ENCODE peak calls at places on chromosomes 1 and 21, in five cellular contexts. One of them, this sample, is unnamed.

GRCh38 chr1:94250341-94250740 is 13.0 kb upstream of the ARHGAP29 start:
- DNase-seq in nephron progenitor cell: no peak
- DNase-seq in cardiac muscle cell: no peak
- DNase-seq in coronary artery: no peak
- DNase-seq in A549: no peak
- DNase-seq in this sample: no peak

GRCh38 chr1:230125633-230126528 is 58.8 kb downstream of the GALNT2 start:
- DNase-seq in nephron progenitor cell: no peak
- DNase-seq in cardiac muscle cell: peak
- DNase-seq in coronary artery: no peak
- DNase-seq in A549: no peak
- DNase-seq in this sample: peak

GRCh38 chr1:218705911-218706893 is 361.1 kb downstream of the TGFB2 start:
- DNase-seq in nephron progenitor cell: no peak
- DNase-seq in cardiac muscle cell: peak
- DNase-seq in coronary artery: no peak
- DNase-seq in A549: peak
- DNase-seq in this sample: peak

GRCh38 chr1:199273837-199274379 is 635.1 kb downstream of the PTPRC start:
- DNase-seq in nephron progenitor cell: no peak
- DNase-seq in cardiac muscle cell: peak
- DNase-seq in coronary artery: no peak
- DNase-seq in A549: no peak
- DNase-seq in this sample: peak

GRCh38 chr1:30063621-30064280 is 659.6 kb downstream of the MATN1 start:
- DNase-seq in nephron progenitor cell: no peak
- DNase-seq in cardiac muscle cell: no peak
- DNase-seq in coronary artery: no peak
- DNase-seq in A549: no peak
- DNase-seq in this sample: no peak

GRCh38 chr1:186974774-186975181 is 146.0 kb downstream of the PLA2G4A start:
- DNase-seq in nephron progenitor cell: no peak
- DNase-seq in cardiac muscle cell: peak
- DNase-seq in coronary artery: no peak
- DNase-seq in A549: peak
- DNase-seq in this sample: peak

GRCh38 chr1:170357750-170358149 is 174.2 kb upstream of the GORAB start:
- DNase-seq in nephron progenitor cell: no peak
- DNase-seq in cardiac muscle cell: no peak
- DNase-seq in coronary artery: no peak
- DNase-seq in A549: no peak
- DNase-seq in this sample: no peak

GRCh38 chr1:38127432-38127831 is 80.8 kb upstream of the POU3F1 start:
- DNase-seq in nephron progenitor cell: no peak
- DNase-seq in cardiac muscle cell: peak
- DNase-seq in coronary artery: no peak
- DNase-seq in A549: no peak
- DNase-seq in this sample: peak

GRCh38 chr1:85822696-85823095 is 114.5 kb upstream of the ZNHIT6 start:
- DNase-seq in nephron progenitor cell: no peak
- DNase-seq in cardiac muscle cell: peak
- DNase-seq in coronary artery: no peak
- DNase-seq in A549: no peak
- DNase-seq in this sample: peak

GRCh38 chr1:220880726-220881506 is 1.7 kb downstream of the HLX start:
- DNase-seq in nephron progenitor cell: peak
- DNase-seq in cardiac muscle cell: peak
- DNase-seq in coronary artery: no peak
- DNase-seq in A549: no peak
- DNase-seq in this sample: peak

GRCh38 chr1:74579425-74579824 is 67.0 kb upstream of the LRRC53 start:
- DNase-seq in nephron progenitor cell: no peak
- DNase-seq in cardiac muscle cell: no peak
- DNase-seq in coronary artery: no peak
- DNase-seq in A549: no peak
- DNase-seq in this sample: no peak

GRCh38 chr1:84479998-84480397 is 932 bp downstream of the RPF1 start:
- DNase-seq in nephron progenitor cell: no peak
- DNase-seq in cardiac muscle cell: no peak
- DNase-seq in coronary artery: no peak
- DNase-seq in A549: peak
- DNase-seq in this sample: no peak

GRCh38 chr1:1630191-1630964 is 1.6 kb upstream of the MMP23B start:
- DNase-seq in nephron progenitor cell: peak
- DNase-seq in cardiac muscle cell: peak
- DNase-seq in coronary artery: peak
- DNase-seq in A549: no peak
- DNase-seq in this sample: peak

GRCh38 chr1:235954306-235955283 is 87.9 kb upstream of the LYST start:
- DNase-seq in nephron progenitor cell: peak
- DNase-seq in cardiac muscle cell: no peak
- DNase-seq in coronary artery: no peak
- DNase-seq in A549: no peak
- DNase-seq in this sample: no peak

GRCh38 chr1:25624155-25624554 is 7.6 kb downstream of the MAN1C1 start:
- DNase-seq in nephron progenitor cell: no peak
- DNase-seq in cardiac muscle cell: no peak
- DNase-seq in coronary artery: no peak
- DNase-seq in A549: no peak
- DNase-seq in this sample: no peak

GRCh38 chr1:160606611-160607010 is 27.3 kb upstream of the CD84 start:
- DNase-seq in nephron progenitor cell: no peak
- DNase-seq in cardiac muscle cell: no peak
- DNase-seq in coronary artery: no peak
- DNase-seq in A549: no peak
- DNase-seq in this sample: no peak

GRCh38 chr1:206898089-206898908 is 1.1 kb downstream of the IL24 start:
- DNase-seq in nephron progenitor cell: no peak
- DNase-seq in cardiac muscle cell: peak
- DNase-seq in coronary artery: no peak
- DNase-seq in A549: no peak
- DNase-seq in this sample: peak

GRCh38 chr1:151680391-151680790 is 36.2 kb downstream of the CELF3 start:
- DNase-seq in nephron progenitor cell: no peak
- DNase-seq in cardiac muscle cell: peak
- DNase-seq in coronary artery: no peak
- DNase-seq in A549: peak
- DNase-seq in this sample: peak

GRCh38 chr21:16086121-16086520 is 356.3 kb downstream of the USP25 start:
- DNase-seq in nephron progenitor cell: no peak
- DNase-seq in cardiac muscle cell: no peak
- DNase-seq in coronary artery: no peak
- DNase-seq in A549: no peak
- DNase-seq in this sample: no peak

GRCh38 chr1:178354816-178355215 is 141.9 kb downstream of the CLEC20A start:
- DNase-seq in nephron progenitor cell: no peak
- DNase-seq in cardiac muscle cell: no peak
- DNase-seq in coronary artery: no peak
- DNase-seq in A549: no peak
- DNase-seq in this sample: no peak

GRCh38 chr21:34743831-34744230 is 75.0 kb downstream of the CLIC6 start:
- DNase-seq in nephron progenitor cell: no peak
- DNase-seq in cardiac muscle cell: peak
- DNase-seq in coronary artery: peak
- DNase-seq in A549: no peak
- DNase-seq in this sample: peak

GRCh38 chr1:1435094-1435903 is at the start of gene VWA1:
- DNase-seq in nephron progenitor cell: peak
- DNase-seq in cardiac muscle cell: peak
- DNase-seq in coronary artery: no peak
- DNase-seq in A549: no peak
- DNase-seq in this sample: peak

GRCh38 chr1:231527586-231528174 is 789 bp upstream of the TSNAX start:
- DNase-seq in nephron progenitor cell: no peak
- DNase-seq in cardiac muscle cell: no peak
- DNase-seq in coronary artery: no peak
- DNase-seq in A549: no peak
- DNase-seq in this sample: no peak

GRCh38 chr1:244154882-244155531 is 103.9 kb downstream of the ZBTB18 start:
- DNase-seq in nephron progenitor cell: no peak
- DNase-seq in cardiac muscle cell: no peak
- DNase-seq in coronary artery: no peak
- DNase-seq in A549: no peak
- DNase-seq in this sample: no peak

GRCh38 chr1:164588388-164589341 is 29.7 kb downstream of the PBX1 start:
- DNase-seq in nephron progenitor cell: peak
- DNase-seq in cardiac muscle cell: peak
- DNase-seq in coronary artery: peak
- DNase-seq in A549: no peak
- DNase-seq in this sample: peak

GRCh38 chr1:161287482-161288054 is 22.2 kb downstream of the MPZ start:
- DNase-seq in nephron progenitor cell: no peak
- DNase-seq in cardiac muscle cell: no peak
- DNase-seq in coronary artery: no peak
- DNase-seq in A549: no peak
- DNase-seq in this sample: no peak

GRCh38 chr1:100463809-100464424 is 74.0 kb upstream of the GPR88 start:
- DNase-seq in nephron progenitor cell: peak
- DNase-seq in cardiac muscle cell: peak
- DNase-seq in coronary artery: no peak
- DNase-seq in A549: peak
- DNase-seq in this sample: peak

GRCh38 chr1:201721131-201722049 is 107.6 kb upstream of the IPO9 start:
- DNase-seq in nephron progenitor cell: no peak
- DNase-seq in cardiac muscle cell: peak
- DNase-seq in coronary artery: no peak
- DNase-seq in A549: no peak
- DNase-seq in this sample: peak

GRCh38 chr1:41998250-41998649 is 79.5 kb upstream of the HIVEP3 start:
- DNase-seq in nephron progenitor cell: no peak
- DNase-seq in cardiac muscle cell: no peak
- DNase-seq in coronary artery: no peak
- DNase-seq in A549: no peak
- DNase-seq in this sample: no peak

DNA sequence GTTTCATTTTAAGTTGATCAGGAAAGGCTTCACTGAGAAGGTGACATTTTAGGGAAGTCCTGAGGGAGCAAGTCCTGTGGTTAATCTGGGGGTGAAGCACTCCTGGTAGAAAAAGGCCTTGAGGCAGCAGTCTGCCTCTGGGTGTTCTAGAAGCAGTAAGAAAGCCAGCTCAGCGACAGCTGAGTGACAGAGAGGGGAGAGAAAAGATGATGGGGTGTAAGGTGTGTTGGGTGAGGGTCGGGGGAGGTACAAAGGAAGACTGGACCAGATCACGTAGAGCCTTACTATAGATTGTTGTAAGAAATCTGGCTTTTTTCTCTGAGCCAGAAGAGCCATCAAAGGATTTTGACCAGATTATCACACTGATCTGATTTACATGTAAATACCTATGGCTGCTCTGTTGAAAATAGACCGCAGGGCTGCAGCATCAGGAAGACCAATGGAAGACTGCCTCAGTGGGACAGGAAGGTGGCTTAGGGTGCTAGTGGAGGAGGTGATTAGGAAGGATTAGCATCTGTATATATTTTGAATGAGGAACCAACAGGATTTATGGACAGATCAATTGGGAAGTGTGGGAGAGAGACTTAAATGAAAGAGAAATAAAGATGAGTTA is 131.2 kb downstream of the CDC7 start:
- DNase-seq in nephron progenitor cell: no peak
- DNase-seq in cardiac muscle cell: no peak
- DNase-seq in coronary artery: no peak
- DNase-seq in A549: no peak
- DNase-seq in this sample: no peak
- TF ChIP-seq CTCF in nephron progenitor cell: no peak
- TF ChIP-seq CTCF in cardiac muscle cell: no peak
- TF ChIP-seq CTCF in coronary artery: no peak
- TF ChIP-seq CTCF in A549: no peak
- TF ChIP-seq CTCF in this sample: no peak

GRCh38 chr1:17068789-17069188 is 15.0 kb upstream of the SDHB start:
- DNase-seq in nephron progenitor cell: no peak
- DNase-seq in cardiac muscle cell: no peak
- DNase-seq in coronary artery: no peak
- DNase-seq in A549: no peak
- DNase-seq in this sample: no peak

GRCh38 chr1:17067465-17068245 is 13.8 kb upstream of the SDHB start:
- DNase-seq in nephron progenitor cell: no peak
- DNase-seq in cardiac muscle cell: no peak
- DNase-seq in coronary artery: no peak
- DNase-seq in A549: no peak
- DNase-seq in this sample: no peak

GRCh38 chr1:17066530-17067426 is 12.9 kb upstream of the SDHB start:
- DNase-seq in nephron progenitor cell: no peak
- DNase-seq in cardiac muscle cell: no peak
- DNase-seq in coronary artery: no peak
- DNase-seq in A549: no peak
- DNase-seq in this sample: no peak

GRCh38 chr1:17069452-17070162 is 15.8 kb upstream of the SDHB start:
- DNase-seq in nephron progenitor cell: no peak
- DNase-seq in cardiac muscle cell: no peak
- DNase-seq in coronary artery: no peak
- DNase-seq in A549: no peak
- DNase-seq in this sample: no peak

GRCh38 chr1:17065667-17066066 is 11.8 kb upstream of the SDHB start:
- DNase-seq in nephron progenitor cell: no peak
- DNase-seq in cardiac muscle cell: no peak
- DNase-seq in coronary artery: no peak
- DNase-seq in A549: no peak
- DNase-seq in this sample: no peak
- TF ChIP-seq CTCF in nephron progenitor cell: no peak
- TF ChIP-seq CTCF in cardiac muscle cell: no peak
- TF ChIP-seq CTCF in coronary artery: no peak
- TF ChIP-seq CTCF in A549: no peak
- TF ChIP-seq CTCF in this sample: no peak

DNA sequence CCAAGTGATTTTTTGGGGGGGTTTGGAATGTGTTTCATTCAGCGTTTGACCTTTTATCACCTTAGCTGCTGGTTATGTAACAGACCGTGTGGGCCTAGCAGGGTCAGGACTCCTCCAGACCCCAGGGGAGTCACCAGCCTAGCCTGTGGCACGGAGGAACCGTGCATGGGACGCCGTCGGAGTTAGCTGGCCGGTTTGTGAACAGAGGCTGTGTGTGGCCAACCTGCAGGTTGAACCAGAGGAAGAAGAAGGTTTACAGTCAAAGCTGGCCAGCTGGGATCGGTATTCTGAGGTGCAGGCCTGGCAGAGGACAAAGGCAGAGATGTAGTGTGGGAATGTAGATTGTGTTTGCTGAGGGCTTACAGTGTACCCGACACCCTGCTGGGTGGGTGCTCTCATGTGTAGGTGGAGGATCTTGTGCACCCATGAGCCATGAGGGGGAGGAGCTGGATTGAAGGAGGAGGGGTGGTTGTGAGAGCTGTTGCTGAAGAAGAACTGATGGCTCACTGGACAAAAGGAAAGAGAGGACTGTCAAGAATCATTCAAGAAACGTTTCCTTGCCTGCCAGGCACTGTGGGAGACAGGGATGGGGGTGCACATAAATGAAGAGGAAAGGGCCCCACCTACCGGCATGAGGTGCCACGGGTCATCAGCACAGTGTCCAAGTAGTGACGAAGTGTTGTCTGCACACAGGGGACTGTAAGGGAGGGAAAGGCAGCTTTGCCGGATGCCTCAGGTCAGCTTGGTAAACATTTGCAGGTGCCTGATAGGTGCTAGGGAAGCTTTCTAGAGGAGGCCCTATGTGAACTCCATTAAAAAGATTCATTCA is 40.0 kb upstream of the PWP2 start:
- DNase-seq in nephron progenitor cell: no peak
- DNase-seq in cardiac muscle cell: no peak
- DNase-seq in coronary artery: peak
- DNase-seq in A549: no peak
- DNase-seq in this sample: no peak
- TF ChIP-seq CTCF in nephron progenitor cell: no peak
- TF ChIP-seq CTCF in cardiac muscle cell: no peak
- TF ChIP-seq CTCF in coronary artery: no peak
- TF ChIP-seq CTCF in A549: no peak
- TF ChIP-seq CTCF in this sample: no peak

GRCh38 chr21:22575165-22575584 is 1577.0 kb downstream of the NCAM2 start:
- DNase-seq in nephron progenitor cell: peak
- DNase-seq in cardiac muscle cell: no peak
- DNase-seq in coronary artery: no peak
- DNase-seq in A549: no peak
- DNase-seq in this sample: peak
- TF ChIP-seq CTCF in nephron progenitor cell: peak
- TF ChIP-seq CTCF in cardiac muscle cell: no peak
- TF ChIP-seq CTCF in coronary artery: no peak
- TF ChIP-seq CTCF in A549: no peak
- TF ChIP-seq CTCF in this sample: peak

This sample was measured in fibroblast of pulmonary artery.